ENCODE peak calls at places on chromosome 2, in six cellular contexts. F is upper lobe of left lung, E is stomach, A is HepG2, X is transverse colon, Y is GM12878. N is an unnamed sample. For H3K4me1, the result is how much of the 10 kb centered on the place peaks cover.

GRCh38 chr2:127389778-127390435 is 2.1 kb upstream of the MAP3K2 start:
- DNase-seq in A (no peak), Y (no peak), E (no peak), F (no peak), X (no peak), N (no peak)

GRCh38 chr2:96236882-96237281 is 28.3 kb upstream of the STARD7 start:
- DNase-seq in F (no peak), A (peak), X (no peak), Y (no peak), E (no peak), N (no peak)

GRCh38 chr2:119337749-119338148 is 28.9 kb downstream of the C2orf76 start:
- DNase-seq in Y (no peak), E (no peak), F (no peak), X (no peak), A (no peak), N (no peak)

GRCh38 chr2:138922973-138923563 is 142.9 kb upstream of the NXPH2 start:
- DNase-seq in Y (no peak), X (no peak), E (no peak), F (no peak), A (peak), N (no peak)

GRCh38 chr2:58925676-58926081 is 684.6 kb upstream of the FANCL start:
- DNase-seq in Y (no peak), E (no peak), A (no peak), X (no peak), F (no peak), N (no peak)

GRCh38 chr2:2613279-2614199 is 282.5 kb upstream of the MYT1L start:
- DNase-seq in E (peak), A (peak), Y (peak), F (peak), X (peak), N (peak)

GRCh38 chr2:233124449-233125080 is 64.4 kb downstream of the INPP5D start:
- DNase-seq in A (no peak), X (peak), F (no peak), E (no peak), Y (peak), N (no peak)

GRCh38 chr2:138391956-138392355 is 109.6 kb upstream of the SPOPL start:
- DNase-seq in A (no peak), Y (no peak), E (no peak), X (no peak), F (no peak), N (no peak)

GRCh38 chr2:225334524-225334923 is 65.0 kb upstream of the NYAP2 start:
- DNase-seq in A (no peak), Y (no peak), E (no peak), X (no peak), F (no peak), N (no peak)

GRCh38 chr2:32464441-32464840 is 107.6 kb downstream of the BIRC6 start:
- DNase-seq in F (no peak), X (no peak), E (no peak), A (no peak), Y (no peak), N (no peak)

GRCh38 chr2:16002575-16002974 is 62.2 kb downstream of the MYCN start:
- DNase-seq in F (no peak), X (no peak), E (no peak), Y (no peak), A (no peak), N (no peak)

GRCh38 chr2:180910831-180911665 is 69.4 kb upstream of the UBE2E3 start:
- DNase-seq in X (no peak), A (no peak), Y (no peak), F (no peak), E (no peak), N (no peak)

GRCh38 chr2:238241970-238242369 is 2.1 kb upstream of the HES6 start:
- DNase-seq in A (no peak), F (no peak), E (no peak), X (no peak), Y (no peak), N (no peak)

GRCh38 chr2:204571041-204571440 is 25.8 kb downstream of the PARD3B start:
- DNase-seq in A (no peak), X (no peak), F (no peak), E (no peak), Y (no peak), N (no peak)

GRCh38 chr2:240463866-240464481 is 28.5 kb downstream of the GPC1 start:
- DNase-seq in A (no peak), F (no peak), Y (no peak), E (peak), X (no peak), N (no peak)

GRCh38 chr2:75560022-75560767 is 544 bp downstream of the EVA1A start:
- DNase-seq in E (no peak), A (no peak), Y (no peak), F (peak), X (no peak), N (peak)

GRCh38 chr2:145356046-145356445 is 836.1 kb upstream of the ZEB2 start:
- DNase-seq in A (no peak), F (no peak), X (no peak), E (no peak), Y (no peak), N (no peak)

GRCh38 chr2:138782378-138782777 is 2.2 kb upstream of the NXPH2 start:
- DNase-seq in Y (no peak), E (no peak), F (no peak), X (no peak), A (no peak), N (no peak)

GRCh38 chr2:179446475-179447141 is 182.0 kb upstream of the SESTD1 start:
- DNase-seq in E (no peak), F (no peak), Y (no peak), A (no peak), X (no peak), N (no peak)

GRCh38 chr2:85584354-85584856 is at the start of gene VAMP5:
- DNase-seq in A (peak), F (no peak), X (peak), E (peak), Y (no peak), N (no peak)

GRCh38 chr2:88671786-88672427 is 19.6 kb upstream of the RPIA start:
- DNase-seq in E (no peak), F (no peak), Y (no peak), X (no peak), A (peak), N (no peak)

GRCh38 chr2:150388289-150388625 is 99.2 kb downstream of the RND3 start:
- DNase-seq in A (no peak), F (no peak), E (no peak), X (no peak), Y (no peak), N (no peak)

GRCh38 chr2:203682688-203683130 is 23.7 kb upstream of the CD28 start:
- DNase-seq in E (no peak), X (no peak), F (no peak), A (no peak), Y (no peak), N (peak)

GRCh38 chr2:128180031-128180430 is 89.0 kb downstream of the UGGT1 start:
- DNase-seq in A (no peak), E (no peak), Y (no peak), F (no peak), X (no peak), N (no peak)

GRCh38 chr2:8872821-8873432 is 35.5 kb upstream of the KIDINS220 start:
- DNase-seq in A (peak), X (no peak), F (no peak), E (no peak), Y (peak), N (no peak)

GRCh38 chr2:105796131-105796638 is 51.5 kb downstream of the NCK2 start:
- DNase-seq in Y (no peak), X (no peak), A (no peak), F (no peak), E (no peak), N (no peak)

GRCh38 chr2:67772216-67773180 is 290.3 kb downstream of the C1D start:
- DNase-seq in E (no peak), Y (no peak), A (no peak), F (no peak), X (no peak), N (no peak)

GRCh38 chr2:66571873-66572272 is 136.9 kb downstream of the MEIS1 start:
- DNase-seq in F (no peak), E (no peak), A (no peak), X (no peak), Y (no peak), N (no peak)

GRCh38 chr2:46841621-46842020 is 74.0 kb downstream of the MCFD2 start:
- DNase-seq in Y (no peak), F (peak), E (peak), X (peak), A (no peak), N (no peak)

GRCh38 chr2:40448476-40449079 is 3.3 kb downstream of the SLC8A1 start:
- DNase-seq in X (no peak), E (no peak), F (no peak), A (peak), Y (no peak), N (no peak)

GRCh38 chr2:26892916-26893524 is 45.1 kb downstream of the DPYSL5 start:
- DNase-seq in F (no peak), E (no peak), X (no peak), A (no peak), Y (no peak), N (peak)

GRCh38 chr2:102342888-102343287 is 12.7 kb upstream of the IL18R1 start:
- DNase-seq in F (no peak), Y (no peak), A (no peak), X (no peak), E (no peak), N (no peak)

GRCh38 chr2:3492951-3493609 is 26.3 kb downstream of the ADI1 start:
- DNase-seq in A (peak), E (peak), X (no peak), F (no peak), Y (no peak), N (no peak)

GRCh38 chr2:217932661-217933325 is 70.0 kb downstream of the TNS1 start:
- DNase-seq in X (no peak), E (no peak), A (no peak), F (no peak), Y (no peak), N (no peak)

GRCh38 chr2:120177011-120177621 is 46.1 kb downstream of the TMEM185B start:
- DNase-seq in A (no peak), F (peak), X (peak), E (peak), Y (peak), N (no peak)

GRCh38 chr2:127011136-127011740 is 95.7 kb downstream of the BIN1 start:
- DNase-seq in X (no peak), Y (no peak), A (no peak), F (no peak), E (no peak), N (peak)

GRCh38 chr2:12304494-12305228 is 412.1 kb upstream of the TRIB2 start:
- DNase-seq in E (no peak), X (peak), A (no peak), F (no peak), Y (no peak), N (no peak)
- TF ChIP-seq POLR2AphosphoS5 in E (no peak), X (no peak), A (no peak), F (no peak), Y (no peak), N (no peak)

DNA sequence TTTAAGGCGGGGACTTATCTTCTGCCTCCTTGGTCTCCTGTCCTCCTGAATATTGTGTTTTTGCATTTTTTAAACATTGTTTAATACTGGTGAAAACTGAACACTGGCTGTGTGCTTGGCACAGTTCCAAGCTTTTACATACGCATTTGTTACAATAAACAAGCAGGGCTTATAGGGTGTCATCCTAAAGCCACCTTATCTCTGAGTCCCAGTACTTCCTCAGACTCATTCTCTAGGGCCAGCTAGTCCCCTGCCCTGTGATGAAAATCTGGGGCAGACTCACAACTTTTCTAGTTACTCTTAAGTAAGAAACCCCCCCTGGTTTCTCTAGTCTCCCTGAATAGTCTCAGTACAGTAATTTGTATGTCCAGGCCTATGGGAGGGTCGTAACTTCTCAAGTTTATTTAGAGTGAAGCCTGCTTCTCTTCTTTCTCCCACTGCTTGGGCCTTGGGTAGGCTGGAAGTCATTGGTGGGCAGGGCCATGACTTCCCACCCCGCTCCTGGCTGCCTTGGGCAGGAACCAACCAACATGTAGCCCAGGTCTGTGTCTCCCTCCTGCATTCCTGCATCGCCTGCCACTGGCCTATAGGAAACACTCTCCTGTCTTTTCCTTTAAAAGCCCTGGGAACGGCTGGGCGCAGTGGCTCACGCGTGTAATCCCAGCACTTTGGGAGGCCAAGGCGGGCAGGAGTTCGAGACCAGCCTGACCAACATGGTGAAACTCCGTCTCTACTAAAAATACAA is 7.7 kb upstream of the KCNE4 start:
- DNase-seq in X (no peak), F (no peak), Y (no peak), E (no peak), A (no peak), N (no peak)
- TF ChIP-seq EP300 in X (no peak), F (no peak), Y (no peak), E (no peak), A (no peak), N (no peak)

GRCh38 chr2:241870611-241871537 is 1.3 kb downstream of the RTP5 start:
- DNase-seq in E (no peak), X (no peak), F (no peak), A (no peak), Y (no peak), N (no peak)
- H3K4me1 ChIP-seq in E (under half), X (under half), F (under half), A (under half), Y (under half), N (under half)

DNA sequence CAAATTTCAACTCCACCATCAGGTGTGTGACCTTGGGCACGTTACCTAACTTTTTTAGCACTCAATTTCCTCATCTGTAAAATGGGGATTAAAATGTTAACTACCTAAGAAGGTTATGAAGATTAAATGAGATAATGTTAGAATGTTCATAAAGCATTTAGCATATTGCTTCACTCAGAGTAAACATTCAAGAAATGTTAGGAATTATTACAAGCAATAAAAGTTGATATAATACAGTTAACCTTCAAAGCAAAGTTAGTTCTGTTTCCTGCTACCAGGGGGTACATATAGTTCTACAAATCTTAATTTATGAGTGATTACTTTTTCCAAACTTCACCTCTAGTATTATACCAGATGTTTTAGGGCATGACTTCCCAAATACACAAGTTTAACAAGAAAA is 254.2 kb downstream of the PDE11A start:
- DNase-seq in Y (no peak), F (no peak), E (no peak), A (no peak), X (no peak), N (no peak)
- TF ChIP-seq POLR2AphosphoS5 in Y (no peak), F (no peak), E (no peak), A (no peak), X (no peak), N (no peak)

DNA sequence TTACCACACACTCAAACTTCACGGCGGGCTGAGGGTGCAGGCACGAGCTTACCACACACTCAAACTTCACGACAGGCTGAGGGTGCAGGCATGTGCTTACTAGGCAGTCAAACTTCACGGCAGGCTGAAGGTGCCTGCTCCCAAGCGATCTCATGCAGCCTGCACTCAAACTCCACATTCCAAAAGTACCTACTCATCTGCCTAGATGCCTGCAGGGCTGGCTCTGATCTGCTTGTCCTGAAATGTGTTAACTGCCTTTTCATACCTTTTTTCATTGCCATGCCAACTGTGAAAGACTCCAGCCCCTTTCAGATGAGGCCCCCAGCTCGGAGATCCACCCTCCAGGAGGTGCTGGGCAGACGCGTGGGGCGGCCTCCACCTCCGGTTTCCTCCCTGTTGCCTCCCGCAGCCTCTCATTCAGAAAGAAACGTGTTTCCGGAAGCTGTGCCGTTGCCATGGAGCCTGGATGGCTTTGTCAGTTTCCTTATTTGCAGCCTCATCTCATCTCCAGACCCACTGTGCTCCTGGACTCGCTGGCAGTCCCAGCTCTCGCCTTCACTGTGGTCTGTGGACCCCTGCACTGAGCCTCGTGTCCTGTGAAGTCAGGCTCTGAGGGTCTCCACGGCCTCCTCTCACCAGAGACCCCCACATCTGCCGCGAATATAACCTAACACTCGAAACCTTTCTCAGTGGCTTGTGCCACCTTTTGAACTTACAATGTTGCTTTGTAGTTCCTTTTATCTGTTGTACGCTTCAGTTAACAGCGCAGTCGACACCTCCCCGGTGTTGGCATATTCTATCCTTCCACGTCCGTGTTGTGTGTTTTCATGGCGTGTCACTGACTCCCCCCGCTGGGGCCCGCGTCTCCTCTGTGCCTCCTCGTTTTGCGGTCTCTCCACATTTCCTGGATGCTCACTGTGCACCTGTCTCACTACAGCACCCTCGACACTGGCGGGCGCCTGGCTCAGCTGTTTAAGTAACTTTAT is 106.1 kb upstream of the ALKAL2 start:
- DNase-seq in X (peak), F (no peak), A (no peak), E (no peak), Y (no peak), N (peak)
- TF ChIP-seq EP300 in X (no peak), F (no peak), A (no peak), E (no peak), Y (no peak), N (no peak)

GRCh38 chr2:177174456-177174855 is 38.1 kb upstream of the HNRNPA3 start:
- DNase-seq in E (no peak), Y (no peak), X (no peak), A (no peak), F (no peak), N (no peak)

GRCh38 chr2:177169810-177170514 is 42.6 kb upstream of the HNRNPA3 start:
- DNase-seq in A (peak), F (peak), Y (peak), X (no peak), E (no peak), N (no peak)

GRCh38 chr2:177175917-177176668 is 36.5 kb upstream of the HNRNPA3 start:
- DNase-seq in X (no peak), Y (no peak), F (no peak), E (no peak), A (peak), N (no peak)

GRCh38 chr2:177171418-177171865 is 41.2 kb upstream of the HNRNPA3 start:
- DNase-seq in A (no peak), X (no peak), E (peak), Y (no peak), F (peak), N (no peak)

GRCh38 chr2:177172034-177172880 is 40.3 kb upstream of the HNRNPA3 start:
- DNase-seq in Y (no peak), X (no peak), E (no peak), A (peak), F (no peak), N (no peak)
- H3K4me1 ChIP-seq in Y (under half), X (under half), E (under half), A (half or more), F (under half), N (under half)

GRCh38 chr2:10125842-10126596 is 3.5 kb downstream of the RRM2 start:
- DNase-seq in F (no peak), E (no peak), X (no peak), Y (no peak), A (no peak), N (no peak)
- TF ChIP-seq POLR2AphosphoS5 in F (no peak), E (no peak), X (no peak), Y (no peak), A (no peak), N (no peak)

DNA sequence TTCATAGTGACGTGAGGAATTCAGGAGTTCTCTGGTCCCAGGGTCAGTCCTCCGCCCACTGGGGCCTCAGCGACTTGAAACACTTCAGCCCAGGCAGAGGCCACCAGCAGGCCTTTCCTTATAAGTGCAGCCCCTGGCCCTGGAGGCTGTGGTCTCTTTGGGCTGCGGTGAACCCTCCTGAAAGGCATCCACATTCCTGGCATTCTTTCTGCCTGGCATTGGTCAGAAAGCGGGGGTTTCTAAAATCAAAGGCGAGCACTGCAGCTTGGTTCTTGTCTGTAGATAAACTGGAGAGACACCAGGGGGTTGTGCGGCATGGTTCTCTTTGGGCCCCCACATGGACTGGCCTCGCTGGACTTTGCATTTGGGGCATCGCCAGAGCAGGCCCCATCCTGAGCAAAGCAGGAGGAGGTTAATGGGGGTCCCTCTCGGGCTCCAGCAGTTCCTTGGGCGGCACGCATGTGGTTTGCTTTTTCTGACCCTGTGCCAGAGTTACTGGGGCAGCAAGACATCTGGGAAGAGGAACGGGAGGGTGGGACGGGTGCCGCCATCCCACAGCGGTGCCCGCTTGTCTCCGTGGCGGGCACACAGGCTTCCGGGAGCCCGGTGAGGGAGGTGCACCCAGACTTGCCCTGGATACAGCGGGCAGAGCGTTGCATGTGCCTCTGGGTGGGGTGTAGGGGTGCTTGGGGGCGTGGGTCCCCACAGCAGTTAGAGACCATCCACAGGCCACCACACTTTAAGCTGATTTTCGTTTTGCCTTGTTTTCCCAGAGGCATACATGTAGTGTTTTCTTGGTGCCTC is 44.9 kb downstream of the SH3BP4 start:
- DNase-seq in A (peak), F (no peak), Y (no peak), X (no peak), E (no peak), N (no peak)
- TF ChIP-seq EP300 in A (no peak), F (no peak), Y (no peak), X (no peak), E (no peak), N (no peak)

GRCh38 chr2:173938700-173939384 is 26.3 kb downstream of the SP3 start:
- DNase-seq in F (no peak), Y (no peak), A (no peak), X (no peak), E (no peak), N (no peak)
- H3K4me1 ChIP-seq in F (half or more), Y (under half), A (under half), X (half or more), E (half or more), N (half or more)